ENCODE peak calls at places on chromosomes 16 and 17, in four cellular contexts. O is ovary; Y is OCI-LY7; F is stimulated activated CD4-positive, alpha-beta T cell treated with anti-CD3 and anti-CD28 coated beads, Interleukin-1b, Interleukin-23, amount 100 ng/mL, for 48 hours. L is an unnamed sample.

GRCh38 chr17:17710728-17711541 is 29.7 kb downstream of the RAI1 start:
- DNase-seq in O (peak; percentile 49), Y (no peak), F (no peak), L (no peak)

GRCh38 chr16:88975511-88976061 is 1.4 kb downstream of the CBFA2T3 start:
- DNase-seq in O (no peak), Y (no peak), F (no peak), L (no peak)

GRCh38 chr16:9415588-9415987 is 324.1 kb downstream of the HAPSTR1 start:
- DNase-seq in O (no peak), Y (no peak), F (no peak), L (no peak)

GRCh38 chr17:62717589-62718342 is 90.3 kb downstream of the MRC2 start:
- DNase-seq in O (no peak), Y (no peak), F (no peak), L (peak; percentile 4)

GRCh38 chr16:560221-560700 is at the start of gene PRR35:
- DNase-seq in O (no peak), Y (no peak), F (no peak), L (no peak)

GRCh38 chr16:47667956-47668355 is 206.8 kb downstream of the PHKB start:
- DNase-seq in O (no peak), Y (no peak), F (no peak), L (no peak)

GRCh38 chr16:66457888-66458287 is 30.8 kb downstream of the BEAN1 start:
- DNase-seq in O (no peak), Y (no peak), F (no peak), L (no peak)

GRCh38 chr17:42247734-42248133 is 28.5 kb downstream of the STAT5B start:
- DNase-seq in O (peak; percentile 61), Y (no peak), F (no peak), L (no peak)

GRCh38 chr16:83606486-83607030 is 201.2 kb upstream of the HSBP1 start:
- DNase-seq in O (no peak), Y (peak; percentile 10), F (no peak), L (no peak)

GRCh38 chr17:2994441-2994840 is 69.0 kb downstream of the OR1D5 start:
- DNase-seq in O (no peak), Y (no peak), F (no peak), L (no peak)

GRCh38 chr17:43721537-43722268 is 36.9 kb downstream of the SOST start:
- DNase-seq in O (no peak), Y (no peak), F (no peak), L (no peak)